ENCODE peak calls at places on chromosomes 12 and 14, in four cellular contexts. Y is HepG2, E is GM12878, K is K562. G is an unnamed sample.
A peak's percentile ranks its signal among the peaks of the same experiment; 100 is the strongest.

GRCh38 chr14:58298880-58299664 is 717 bp downstream of the ARID4A start:
- DNase-seq in Y (no peak), E (no peak), K (peak; percentile 54), G (no peak)

GRCh38 chr12:54390668-54391551 is 6.4 kb upstream of the ZNF385A start:
- DNase-seq in Y (no peak), E (no peak), K (peak; percentile 97), G (no peak)

GRCh38 chr14:96622926-96623325 is 120.7 kb downstream of the PAPOLA start:
- DNase-seq in Y (no peak), E (no peak), K (no peak), G (no peak)

GRCh38 chr14:42140831-42141279 is 534.2 kb downstream of the LRFN5 start:
- DNase-seq in Y (no peak), E (no peak), K (no peak), G (peak; percentile 4)

GRCh38 chr14:31243860-31244259 is 36.3 kb upstream of the HECTD1 start:
- DNase-seq in Y (no peak), E (no peak), K (no peak), G (no peak)

GRCh38 chr12:130971871-130972588 is 18.3 kb downstream of the ADGRD1 start:
- DNase-seq in Y (peak; percentile 68), E (no peak), K (no peak), G (no peak)

GRCh38 chr12:119423285-119423684 is 88.8 kb downstream of the CCDC60 start:
- DNase-seq in Y (no peak), E (no peak), K (peak; percentile 8), G (no peak)

GRCh38 chr12:10272466-10272865 is 35.2 kb upstream of the KLRD1 start:
- DNase-seq in Y (no peak), E (no peak), K (no peak), G (no peak)

GRCh38 chr14:91890291-91890749 is 23.0 kb upstream of the TC2N start:
- DNase-seq in Y (no peak), E (no peak), K (no peak), G (no peak)

GRCh38 chr12:127507336-127507735 is 759.6 kb upstream of the TMEM132C start:
- DNase-seq in Y (no peak), E (no peak), K (no peak), G (no peak)

GRCh38 chr14:101044741-101045140 is 141.2 kb upstream of the RTL1 start:
- DNase-seq in Y (no peak), E (no peak), K (no peak), G (no peak)

DNA sequence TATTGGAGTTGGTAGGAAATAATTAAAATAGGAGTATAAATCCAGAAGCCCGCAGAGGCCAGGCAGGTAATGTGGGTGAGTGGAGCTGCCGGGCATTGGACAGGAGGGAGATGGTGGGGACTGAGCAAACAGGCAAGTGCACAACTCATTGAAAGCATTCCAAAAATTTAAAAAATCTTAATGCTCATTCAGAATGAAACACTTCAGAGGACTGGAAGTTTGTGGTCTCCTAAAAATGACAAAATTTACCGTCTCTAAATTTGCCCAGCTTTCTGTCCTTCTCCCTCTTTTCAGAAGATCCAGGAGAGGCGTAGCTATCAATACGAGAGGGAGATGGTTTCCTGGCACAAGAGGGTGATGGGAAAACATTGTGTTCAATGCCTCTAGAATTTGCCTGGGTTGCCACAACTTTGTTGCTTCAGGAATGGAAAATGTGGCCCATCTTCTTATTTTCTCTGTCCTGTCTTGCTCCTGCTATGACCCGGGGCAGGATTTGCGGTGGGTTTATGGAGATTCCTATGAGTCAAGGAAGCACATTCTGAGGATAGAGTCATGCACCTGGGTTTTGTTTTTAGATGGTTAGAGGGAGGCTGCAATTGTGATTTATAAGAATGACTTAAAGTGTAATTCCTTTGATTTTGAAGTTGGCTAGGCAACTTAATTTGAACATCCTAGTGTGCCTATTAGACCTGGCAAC is 72.2 kb downstream of the BORCS5 start:
- DNase-seq in Y (no peak), E (no peak), K (no peak), G (no peak)
- TF ChIP-seq POLR2AphosphoS2 in Y (no peak), E (no peak), K (no peak), G (no peak)

GRCh38 chr12:101713059-101713682 is 15.7 kb downstream of the CHPT1 start:
- DNase-seq in Y (peak; percentile 85), E (no peak), K (no peak), G (no peak)
- TF ChIP-seq POLR2AphosphoS2 in Y (no peak), E (no peak), K (no peak), G (no peak)

GRCh38 chr12:45290218-45290609 is 74.3 kb downstream of the ANO6 start:
- DNase-seq in Y (no peak), E (no peak), K (no peak), G (peak; percentile 38)
- TF ChIP-seq POLR2AphosphoS2 in Y (no peak), E (no peak), K (no peak), G (no peak)

GRCh38 chr12:88884600-88884999 is 304.3 kb upstream of the KITLG start:
- DNase-seq in Y (no peak), E (peak; percentile 23), K (no peak), G (no peak)
- TF ChIP-seq POLR2AphosphoS2 in Y (no peak), E (no peak), K (no peak), G (no peak)

DNA sequence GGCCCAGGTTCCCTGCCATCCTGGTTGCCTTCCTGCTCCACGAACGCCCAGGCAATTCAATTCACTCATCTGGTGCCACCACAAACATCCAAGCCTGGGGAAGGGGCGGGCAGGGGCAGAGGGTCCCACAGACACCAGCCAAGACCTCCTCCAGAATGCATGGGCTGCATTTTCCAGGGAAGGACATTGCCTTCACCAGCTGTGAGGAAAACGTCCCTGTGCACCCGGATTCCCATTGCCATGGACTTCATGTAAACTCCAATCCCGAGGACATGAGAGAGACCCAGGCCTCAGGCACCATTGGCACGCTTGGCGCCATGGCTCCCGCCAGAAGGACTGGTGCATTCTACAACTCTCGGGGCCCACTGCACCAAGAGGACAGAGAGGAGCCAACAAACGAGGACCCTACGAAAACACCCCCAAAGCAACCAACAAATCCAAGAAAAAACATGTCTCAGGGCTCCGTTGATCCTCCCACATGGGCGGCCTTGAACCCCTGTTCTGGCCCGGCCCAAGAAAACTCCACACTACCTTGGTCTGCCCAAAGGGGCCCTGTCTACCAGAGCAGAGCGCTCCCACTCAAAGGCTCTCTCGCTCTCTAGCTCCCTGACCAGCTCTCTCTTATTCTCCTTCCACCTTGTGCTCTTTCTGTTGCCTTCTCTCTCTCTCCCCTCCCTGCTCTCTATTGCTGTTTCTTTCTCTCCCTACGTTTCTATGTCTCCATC is 183.9 kb downstream of the ALG10 start:
- DNase-seq in Y (no peak), E (no peak), K (no peak), G (no peak)
- TF ChIP-seq POLR2AphosphoS2 in Y (no peak), E (no peak), K (no peak), G (no peak)

GRCh38 chr12:50185975-50186663 is 18.9 kb upstream of the CERS5 start:
- DNase-seq in Y (no peak), E (no peak), K (no peak), G (no peak)
- TF ChIP-seq POLR2AphosphoS2 in Y (no peak), E (no peak), K (no peak), G (no peak)

GRCh38 chr12:70645494-70646317 is 8.5 kb upstream of the PTPRB start:
- DNase-seq in Y (peak; percentile 41), E (no peak), K (peak; percentile 65), G (peak; percentile 60)
- TF ChIP-seq POLR2AphosphoS2 in Y (no peak), E (no peak), K (no peak), G (no peak)